ENCODE peak calls at places on chromosomes 5 and 9, in five cellular contexts. P is H9, T is IMR-90, V is mesendoderm, W is mesenchymal stem cell. B is an unnamed sample.

GRCh38 chr5:42812620-42813019 is 928 bp upstream of the SELENOP start:
- DNase-seq in V (no peak), P (no peak), T (no peak), W (no peak), B (no peak)

GRCh38 chr9:72602629-72603028 is 81.2 kb downstream of the TMC1 start:
- DNase-seq in V (no peak), P (no peak), T (peak), W (no peak), B (no peak)

GRCh38 chr5:27523629-27524028 is 485.2 kb upstream of the CDH9 start:
- DNase-seq in P (no peak), W (no peak), T (no peak), V (no peak), B (no peak)

GRCh38 chr5:107672212-107673105 is 1.7 kb upstream of the EFNA5 start:
- DNase-seq in T (peak), P (peak), W (peak), V (peak), B (peak)

GRCh38 chr5:125134216-125135081 is 388.0 kb upstream of the ZNF608 start:
- DNase-seq in W (peak), P (no peak), V (peak), T (peak), B (peak)

GRCh38 chr9:131656356-131657030 is 83.4 kb downstream of the RAPGEF1 start:
- DNase-seq in T (no peak), V (no peak), P (no peak), W (no peak), B (peak)

GRCh38 chr5:41707853-41708603 is 162.2 kb downstream of the OXCT1 start:
- DNase-seq in W (peak), V (peak), P (peak), T (peak), B (peak)

GRCh38 chr5:32102254-32102653 is 71.9 kb downstream of the GOLPH3 start:
- DNase-seq in W (no peak), P (no peak), V (no peak), T (no peak), B (no peak)

GRCh38 chr5:157952374-157952685 is 93.4 kb upstream of the CLINT1 start:
- DNase-seq in V (no peak), W (no peak), P (no peak), T (no peak), B (no peak)

GRCh38 chr5:141958113-141958512 is at the start of gene PCDH12:
- DNase-seq in V (peak), T (peak), P (peak), W (peak), B (no peak)

GRCh38 chr5:75668988-75669760 is 48.1 kb downstream of the POC5 start:
- DNase-seq in T (peak), W (no peak), P (no peak), V (peak), B (peak)

GRCh38 chr5:139561655-139562451 is 714 bp downstream of the UBE2D2 start:
- DNase-seq in T (peak), W (peak), P (peak), V (peak), B (peak)

GRCh38 chr9:126791406-126792230 is 13.2 kb upstream of the ZBTB43 start:
- DNase-seq in P (no peak), W (peak), V (peak), T (peak), B (peak)

GRCh38 chr9:96168882-96169281 is 133.1 kb downstream of the HSD17B3 start:
- DNase-seq in W (no peak), T (no peak), V (no peak), P (no peak), B (no peak)

GRCh38 chr9:133738039-133738805 is at the start of gene SARDH:
- DNase-seq in V (peak), P (peak), W (peak), T (peak), B (no peak)

GRCh38 chr5:93503598-93504067 is 77.4 kb downstream of the NR2F1-AS1 start:
- DNase-seq in P (no peak), V (peak), T (peak), W (peak), B (no peak)

GRCh38 chr9:221989-222776 is 7.5 kb downstream of the DOCK8 start:
- DNase-seq in W (no peak), T (no peak), P (no peak), V (peak), B (no peak)

GRCh38 chr5:127561254-127561653 is 43.8 kb downstream of the PRRC1 start:
- DNase-seq in T (peak), P (no peak), V (peak), W (peak), B (no peak)

GRCh38 chr5:160348080-160348479 is 22.3 kb downstream of the C1QTNF2 start:
- DNase-seq in V (peak), T (no peak), P (no peak), W (no peak), B (no peak)

GRCh38 chr5:32760091-32760509 is 49.0 kb downstream of the NPR3 start:
- DNase-seq in W (peak), T (peak), P (no peak), V (peak), B (peak)

GRCh38 chr9:131707677-131708612 is 31.9 kb downstream of the RAPGEF1 start:
- DNase-seq in W (peak), V (no peak), T (peak), P (no peak), B (peak)

GRCh38 chr5:139799359-139799758 is 3.8 kb downstream of the PSD2 start:
- DNase-seq in T (no peak), P (no peak), W (no peak), V (no peak), B (no peak)

DNA sequence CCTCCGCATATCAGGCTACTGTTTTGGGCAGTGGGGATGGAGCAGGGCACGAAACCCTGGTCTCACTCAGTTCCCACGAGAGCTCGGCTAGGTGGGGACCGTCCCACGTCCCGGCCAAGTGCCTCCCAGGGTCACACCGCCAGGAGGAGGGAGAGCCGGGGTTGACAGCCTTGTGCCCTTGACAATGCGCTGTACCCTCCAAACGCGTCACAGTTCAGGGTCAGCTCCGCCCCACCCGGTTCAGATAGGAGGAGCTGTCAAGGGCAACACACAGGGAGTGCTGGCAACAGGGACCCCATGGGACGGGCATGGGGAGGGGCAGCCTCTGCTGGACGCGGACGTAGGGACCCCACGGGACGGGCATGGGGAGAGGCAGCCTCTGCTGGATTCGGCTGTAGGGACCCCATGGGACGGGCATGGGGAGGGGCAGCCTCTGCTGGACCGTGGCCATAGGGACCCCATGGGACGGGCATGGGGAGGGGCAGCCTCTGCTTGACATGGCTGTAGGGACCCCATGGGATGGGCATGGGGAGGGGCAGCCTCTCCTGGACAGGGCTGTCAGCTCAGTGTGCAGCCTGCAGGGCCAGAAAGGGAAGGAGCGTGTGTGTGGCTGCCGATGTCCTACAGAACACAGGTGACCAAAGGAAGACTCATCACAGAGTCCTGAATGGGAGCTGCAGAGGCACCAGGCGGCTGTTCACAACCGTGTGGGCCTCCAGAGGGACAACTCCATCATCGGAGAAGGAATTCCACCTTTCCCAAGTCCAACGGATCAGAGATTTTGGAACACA is 29.4 kb downstream of the PNPLA7 start:
- DNase-seq in V (no peak), P (no peak), T (no peak), W (no peak), B (no peak)
- H4K8ac ChIP-seq in V (no peak), P (no peak), T (no peak), W (no peak), B (no peak)

GRCh38 chr5:77957-78804 is 13.8 kb upstream of the PLEKHG4B start:
- DNase-seq in W (no peak), P (no peak), V (peak), T (peak), B (no peak)
- H4K8ac ChIP-seq in W (no peak), P (no peak), V (no peak), T (no peak), B (peak)

DNA sequence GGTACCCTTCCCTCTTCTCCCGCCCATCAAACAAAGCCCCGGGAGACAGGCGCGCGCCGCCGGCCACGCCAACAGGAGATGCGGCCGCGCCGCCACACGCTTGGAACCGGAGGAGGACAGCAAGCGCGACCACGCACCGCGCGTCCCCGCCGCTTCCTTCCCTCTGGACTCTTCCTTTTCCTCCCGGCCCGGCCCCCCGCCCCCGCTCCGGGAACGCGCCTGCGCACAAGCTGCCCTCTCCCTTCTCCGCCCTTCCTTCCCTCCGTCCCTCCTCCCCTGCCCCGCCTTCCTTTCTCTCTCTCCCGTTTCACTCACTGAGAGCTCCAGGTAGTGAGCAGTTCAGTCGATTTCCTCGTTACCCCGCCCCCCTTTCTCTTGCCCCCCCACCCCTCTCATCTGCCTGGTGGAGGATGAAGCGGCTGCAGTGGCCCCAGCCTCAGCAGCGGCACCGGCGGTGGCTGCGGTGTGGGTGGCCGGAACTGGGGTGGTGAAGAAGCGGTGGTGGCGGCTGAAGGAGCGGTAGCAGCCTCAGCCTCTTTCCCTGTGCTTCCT is at the start of gene RASA1:
- DNase-seq in T (peak), W (peak), V (peak), P (peak), B (peak)
- H4K8ac ChIP-seq in T (peak), W (peak), V (no peak), P (no peak), B (peak)

DNA sequence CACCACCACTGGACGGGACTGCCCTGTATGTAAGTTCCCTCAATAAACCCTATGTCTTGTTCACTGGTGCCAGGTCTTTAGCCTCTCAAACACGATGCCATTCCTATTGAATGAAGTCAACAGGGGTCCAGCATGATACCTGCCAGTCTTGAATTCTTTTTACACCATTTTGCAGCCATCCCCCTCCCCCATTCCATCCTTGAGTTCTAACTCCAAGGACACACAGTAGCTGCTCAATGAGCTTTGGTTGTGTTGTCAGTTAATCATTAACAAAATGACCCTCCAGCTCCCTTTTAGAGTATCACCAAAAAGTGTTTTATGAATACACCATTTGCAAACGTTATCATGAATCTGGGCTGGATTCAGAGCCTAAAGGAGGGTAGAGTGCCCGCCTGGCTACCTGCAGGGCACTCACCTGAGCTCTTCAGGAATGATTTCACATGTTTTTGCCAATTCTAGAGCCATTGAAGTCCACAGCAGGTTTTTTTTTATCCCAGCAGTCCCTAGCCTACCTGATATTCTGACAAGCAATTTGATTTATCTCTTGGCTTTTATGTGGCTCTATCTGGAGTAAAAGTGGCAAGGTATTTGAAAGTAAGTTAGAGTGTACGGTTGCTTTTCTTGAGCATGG is 271.8 kb downstream of the SMARCA2 start:
- DNase-seq in T (no peak), V (peak), P (no peak), W (no peak), B (peak)
- H4K8ac ChIP-seq in T (no peak), V (no peak), P (no peak), W (no peak), B (no peak)